ENCODE peak calls at places on chromosomes 6 and 20, in four cellular contexts. Q is lower lobe of right lung, L is neural progenitor cell, W is gastrocnemius medialis. V is an unnamed sample. For H3K4me1, the result is how much of the 10 kb centered on the place peaks cover.

GRCh38 chr6:117265425-117266266 is at the start of gene VGLL2:
- DNase-seq in Q (peak), L (peak), W (peak), V (peak)

GRCh38 chr6:148700713-148701392 is 46.0 kb upstream of the UST start:
- DNase-seq in L (peak), Q (no peak), W (no peak), V (no peak)

GRCh38 chr6:43944908-43945777 is 175.1 kb downstream of the VEGFA start:
- DNase-seq in L (no peak), Q (no peak), W (no peak), V (no peak)

GRCh38 chr6:166651408-166651807 is 24.4 kb upstream of the RPS6KA2 start:
- DNase-seq in Q (no peak), W (no peak), L (no peak), V (no peak)

GRCh38 chr20:47673671-47673955 is 111.7 kb downstream of the SULF2 start:
- DNase-seq in W (no peak), L (no peak), Q (no peak), V (no peak)

GRCh38 chr6:31158863-31159855 is 770 bp downstream of the TCF19 start:
- DNase-seq in W (no peak), Q (no peak), L (peak), V (no peak)

GRCh38 chr6:167704396-167704801 is 122.3 kb upstream of the AFDN start:
- DNase-seq in W (no peak), Q (no peak), L (no peak), V (no peak)

GRCh38 chr6:119209452-119210205 is 131.2 kb upstream of the FAM184A start:
- DNase-seq in Q (no peak), L (no peak), W (no peak), V (no peak)

GRCh38 chr20:32823078-32823477 is 3.3 kb downstream of the MAPRE1 start:
- DNase-seq in W (no peak), Q (no peak), L (peak), V (no peak)

GRCh38 chr6:165842291-165842936 is 179.4 kb upstream of the PDE10A start:
- DNase-seq in Q (no peak), W (no peak), L (no peak), V (no peak)

GRCh38 chr6:84860954-84861353 is 96.6 kb upstream of the TBX18 start:
- DNase-seq in L (no peak), W (no peak), Q (no peak), V (no peak)

GRCh38 chr20:61742097-61742805 is 323.4 kb downstream of the TAF4 start:
- DNase-seq in W (no peak), Q (peak), L (peak), V (no peak)
- TF ChIP-seq CTCF in W (no peak), Q (no peak), L (peak), V (no peak)

DNA sequence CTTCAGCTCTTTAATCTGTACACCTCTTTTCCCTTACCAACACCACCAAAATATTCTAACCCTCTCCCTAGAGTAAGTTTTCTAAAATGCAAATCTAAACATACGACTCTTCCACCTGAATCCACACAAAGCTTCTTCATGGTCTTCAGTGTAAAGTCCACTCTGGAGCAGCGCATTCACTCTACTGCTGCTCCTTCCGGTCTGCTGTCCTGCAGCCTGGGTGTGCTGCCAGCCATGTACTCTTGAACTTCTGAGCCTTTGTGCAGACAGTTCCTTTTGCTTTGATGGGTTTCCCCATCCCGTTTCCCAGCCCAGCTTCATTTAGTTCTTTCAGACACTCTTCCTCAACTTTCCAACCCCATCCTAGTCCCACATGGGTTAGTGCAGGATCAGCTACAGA is 108.7 kb upstream of the SGK1 start:
- DNase-seq in W (no peak), L (no peak), Q (no peak), V (no peak)
- H3K4me1 ChIP-seq in W (under half), L (under half), Q (under half), V (under half)

DNA sequence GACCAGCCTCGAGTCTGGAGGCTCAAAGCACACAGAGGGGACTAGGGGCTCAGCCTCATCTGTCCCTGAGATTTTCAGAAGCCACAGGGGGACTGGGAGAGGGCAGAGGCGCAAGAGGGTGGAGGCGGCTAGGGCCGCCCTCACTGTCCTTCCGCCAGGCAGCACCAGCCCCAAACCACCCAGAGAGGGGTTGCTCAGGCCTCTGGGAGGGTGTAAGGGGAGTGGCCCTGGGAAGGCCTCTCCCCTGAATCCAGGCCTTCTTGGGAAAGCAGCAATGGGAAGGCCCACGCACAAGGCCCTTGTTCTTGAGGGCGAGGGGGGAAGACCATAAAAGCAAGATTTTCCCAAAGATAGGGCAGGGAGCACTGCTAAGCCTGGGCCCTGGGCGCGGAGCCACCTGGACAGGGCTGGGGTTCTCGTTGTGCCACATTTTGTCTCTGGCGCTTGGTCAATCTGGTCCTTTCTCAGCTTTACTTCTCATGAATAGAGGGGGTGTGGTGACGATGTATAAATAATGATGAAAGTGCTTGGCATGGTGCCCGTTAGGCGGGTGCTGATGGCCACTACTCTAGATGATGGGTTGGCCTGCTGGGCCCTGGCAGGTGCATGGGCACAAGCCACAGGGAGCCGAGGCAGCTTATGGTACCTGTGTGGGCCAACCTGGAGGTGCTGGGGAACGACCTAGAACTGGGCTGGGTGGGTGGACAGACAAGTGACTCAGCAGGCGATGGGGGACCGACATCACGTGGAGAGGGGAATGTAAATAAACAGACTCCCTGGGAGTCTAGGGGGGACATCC is 4.8 kb downstream of the SAMD10 start:
- DNase-seq in L (no peak), W (no peak), Q (no peak), V (no peak)
- TF ChIP-seq CTCF in L (no peak), W (no peak), Q (no peak), V (no peak)

DNA sequence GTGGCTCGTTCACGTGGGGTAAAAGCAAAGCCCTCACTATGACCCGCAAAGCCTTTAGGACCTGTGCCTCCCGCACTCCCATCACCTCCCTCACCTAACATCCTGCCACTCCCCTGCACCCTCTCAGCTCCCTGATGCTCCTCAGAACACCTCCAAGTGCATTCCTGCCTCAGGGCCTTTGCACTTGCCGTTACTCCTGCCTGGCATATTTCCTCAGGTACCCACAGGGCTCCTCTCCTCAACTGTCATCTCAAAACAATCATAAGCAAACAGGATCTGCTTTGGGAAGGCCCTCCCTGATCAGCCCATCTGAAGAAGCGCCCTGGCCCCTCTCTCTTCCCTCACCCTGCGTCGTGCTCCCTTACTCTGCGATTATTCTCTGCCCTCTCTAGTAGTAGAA is 49.1 kb downstream of the FGD2 start:
- DNase-seq in Q (no peak), L (no peak), W (no peak), V (no peak)
- H3K4me1 ChIP-seq in Q (under half), L (under half), W (under half), V (under half)

DNA sequence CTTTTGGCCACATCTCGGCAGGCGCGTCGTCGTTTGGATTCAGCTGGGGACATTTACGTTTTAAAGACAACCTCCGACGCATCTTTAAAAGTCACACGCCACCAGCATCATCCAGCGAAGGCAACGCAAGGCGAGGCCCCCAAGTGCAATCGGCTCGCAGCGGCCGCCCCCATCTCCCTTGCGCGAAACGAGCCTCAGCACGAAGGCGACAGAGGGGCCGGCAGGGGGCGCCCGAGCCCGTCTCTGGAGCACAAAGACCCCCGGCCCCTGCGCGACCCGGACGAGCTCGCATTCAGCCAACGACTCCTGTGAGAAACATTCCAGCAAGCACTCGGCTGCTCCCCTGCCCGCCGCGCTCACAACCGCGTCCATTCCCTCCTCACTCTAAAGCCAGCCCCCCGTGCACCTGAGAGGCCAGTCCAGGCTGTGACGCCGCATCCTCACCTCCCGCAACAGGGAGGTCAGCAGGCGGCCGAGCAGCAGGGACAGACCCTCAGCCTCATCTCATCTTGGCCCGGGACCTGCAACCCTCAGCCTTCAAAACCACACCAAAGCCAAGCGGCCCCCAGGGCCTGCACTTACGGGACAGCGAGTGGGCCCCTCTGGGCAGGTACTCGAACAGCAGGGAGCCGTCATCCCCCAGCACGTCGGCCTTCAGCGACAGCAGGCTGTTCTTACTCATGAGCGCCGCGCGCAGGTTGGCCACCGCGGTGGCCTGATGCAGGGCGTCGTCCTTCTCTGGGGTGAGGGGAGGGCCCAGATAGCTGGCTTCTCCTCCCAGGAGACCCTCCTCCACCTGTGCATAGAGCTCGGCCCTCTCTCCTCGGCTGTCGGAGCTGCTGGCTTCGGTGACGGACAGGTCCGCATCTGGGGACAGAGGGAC is 35.8 kb downstream of the SLC2A4RG start:
- DNase-seq in W (no peak), L (peak), Q (no peak), V (no peak)
- TF ChIP-seq CTCF in W (peak), L (peak), Q (peak), V (peak)

DNA sequence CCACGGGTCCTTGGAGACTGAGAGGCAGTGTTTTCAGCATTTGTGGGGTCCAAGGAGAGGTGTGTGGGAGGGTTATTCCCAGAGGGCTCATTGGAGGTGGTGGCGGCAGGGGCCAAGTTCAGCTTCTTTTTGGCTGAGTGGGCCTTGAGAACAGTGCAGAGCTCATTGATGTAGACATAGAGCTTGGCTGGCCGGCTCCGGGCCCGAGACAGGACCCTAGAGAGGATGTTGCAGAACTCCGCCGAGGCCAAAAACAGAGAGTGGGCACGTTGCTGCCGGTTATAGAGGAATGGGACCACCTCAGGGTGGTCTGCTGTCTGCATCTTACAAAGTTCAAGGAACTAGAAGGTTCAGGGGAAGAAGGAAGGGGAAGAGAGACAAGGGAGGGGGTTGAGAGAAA is 3.7 kb upstream of the ZBTB22 start:
- DNase-seq in L (no peak), Q (no peak), W (no peak), V (no peak)
- H3K4me1 ChIP-seq in L (under half), Q (half or more), W (half or more), V (under half)